ENCODE peak calls at places on chromosome 12, in eight cellular contexts. P, N, W, D, Q, G, U and X are unnamed samples.

GRCh38 chr12:54141534-54142475 is 47.0 kb downstream of the SMUG1 start:
- DNase-seq in P (peak; percentile 67), N (no peak), W (no peak), D (no peak), Q (no peak), G (peak; percentile 35), U (no peak), X (no peak)

GRCh38 chr12:123474493-123475255 is 16.7 kb downstream of the SNRNP35 start:
- DNase-seq in P (no peak), N (no peak), W (no peak), D (peak; percentile 48), Q (no peak), G (no peak), U (no peak), X (no peak)

GRCh38 chr12:2137707-2138106 is 84.9 kb downstream of the CACNA1C start:
- DNase-seq in P (no peak), N (no peak), W (no peak), D (peak; percentile 50), Q (no peak), G (no peak), U (no peak), X (no peak)

GRCh38 chr12:64826234-64826633 is 1.8 kb downstream of the TBC1D30 start:
- DNase-seq in P (peak; percentile 32), N (no peak), W (no peak), D (peak; percentile 72), Q (peak; percentile 5), G (peak; percentile 69), U (peak; percentile 70), X (peak; percentile 49)

GRCh38 chr12:52006726-52007157 is at the start of gene TAMALIN:
- DNase-seq in P (no peak), N (no peak), W (peak; percentile 86), D (peak; percentile 83), Q (peak; percentile 86), G (peak; percentile 83), U (peak; percentile 75), X (peak; percentile 82)

GRCh38 chr12:81365284-81365683 is 287.4 kb downstream of the ACSS3 start:
- DNase-seq in P (no peak), N (no peak), W (no peak), D (no peak), Q (no peak), G (no peak), U (no peak), X (no peak)

GRCh38 chr12:12791756-12792346 is 6.4 kb downstream of the APOLD1 start:
- DNase-seq in P (no peak), N (no peak), W (no peak), D (no peak), Q (no peak), G (no peak), U (no peak), X (no peak)

GRCh38 chr12:55446334-55446733 is 2.5 kb downstream of the OR6C2 start:
- DNase-seq in P (no peak), N (no peak), W (no peak), D (no peak), Q (no peak), G (no peak), U (no peak), X (no peak)

GRCh38 chr12:98578392-98578791 is 15.1 kb upstream of the SLC25A3 start:
- DNase-seq in P (no peak), N (no peak), W (no peak), D (no peak), Q (no peak), G (no peak), U (no peak), X (no peak)

GRCh38 chr12:115000038-115000437 is 316.1 kb upstream of the TBX3 start:
- DNase-seq in P (no peak), N (no peak), W (no peak), D (no peak), Q (no peak), G (no peak), U (no peak), X (no peak)

GRCh38 chr12:82461851-82462250 is 103.5 kb downstream of the METTL25 start:
- DNase-seq in P (no peak), N (no peak), W (no peak), D (no peak), Q (no peak), G (no peak), U (no peak), X (no peak)

GRCh38 chr12:130835436-130835835 is 3.6 kb downstream of the STX2 start:
- DNase-seq in P (no peak), N (no peak), W (no peak), D (no peak), Q (no peak), G (no peak), U (no peak), X (no peak)

GRCh38 chr12:94429633-94430032 is 30.0 kb downstream of the CEP83 start:
- DNase-seq in P (no peak), N (no peak), W (no peak), D (no peak), Q (no peak), G (no peak), U (no peak), X (no peak)

GRCh38 chr12:131137836-131138637 is 184.3 kb downstream of the ADGRD1 start:
- DNase-seq in P (no peak), N (no peak), W (no peak), D (no peak), Q (no peak), G (no peak), U (no peak), X (no peak)

GRCh38 chr12:57216931-57217871 is 607 bp downstream of the NXPH4 start:
- DNase-seq in P (no peak), N (no peak), W (no peak), D (no peak), Q (no peak), G (peak; percentile 70), U (no peak), X (no peak)

GRCh38 chr12:4355843-4356327 is 23.6 kb downstream of the FGF23 start:
- DNase-seq in P (no peak), N (no peak), W (no peak), D (no peak), Q (no peak), G (peak; percentile 4), U (peak; percentile 70), X (peak; percentile 44)

GRCh38 chr12:78703820-78704525 is 160.6 kb upstream of the SYT1 start:
- DNase-seq in P (peak; percentile 50), N (no peak), W (no peak), D (no peak), Q (no peak), G (peak; percentile 75), U (no peak), X (no peak)

GRCh38 chr12:117649796-117650195 is 288.4 kb upstream of the NOS1 start:
- DNase-seq in P (no peak), N (no peak), W (no peak), D (no peak), Q (no peak), G (no peak), U (no peak), X (no peak)

GRCh38 chr12:13772264-13772663 is 209.1 kb downstream of the GRIN2B start:
- DNase-seq in P (no peak), N (no peak), W (no peak), D (no peak), Q (no peak), G (no peak), U (no peak), X (no peak)

GRCh38 chr12:125038976-125039625 is 26.1 kb upstream of the AACS start:
- DNase-seq in P (no peak), N (no peak), W (no peak), D (no peak), Q (no peak), G (no peak), U (no peak), X (no peak)